ENCODE peak calls at places on chromosomes 1 and 21, in ten cellular contexts. P, N, R, G, Q, K, A, F, Z and E are unnamed samples.
A peak's percentile ranks its signal among the peaks of the same experiment; 100 is the strongest.

GRCh38 chr1:107787299-107787698 is 177.7 kb downstream of the VAV3 start:
- DNase-seq in P (no peak), N (no peak), R (no peak), G (no peak), Q (no peak), K (no peak), A (no peak), F (no peak), Z (peak; percentile 18), E (no peak)

GRCh38 chr1:174413632-174414031 is 34.1 kb upstream of the GPR52 start:
- DNase-seq in P (no peak), N (no peak), R (peak; percentile 27), G (no peak), Q (no peak), K (no peak), A (no peak), F (no peak), Z (peak; percentile 58), E (peak; percentile 5)

GRCh38 chr21:28447453-28447852 is 545.2 kb downstream of the LTN1 start:
- DNase-seq in P (no peak), N (peak; percentile 44), R (no peak), G (peak; percentile 68), Q (no peak), K (no peak), A (no peak), F (no peak), Z (no peak), E (no peak)

GRCh38 chr21:38267136-38267535 is 10.3 kb downstream of the KCNJ15 start:
- DNase-seq in P (no peak), N (no peak), R (no peak), G (no peak), Q (no peak), K (no peak), A (no peak), F (no peak), Z (no peak), E (no peak)

GRCh38 chr1:21326861-21327344 is 36.6 kb upstream of the ECE1 start:
- DNase-seq in P (peak; percentile 47), N (no peak), R (no peak), G (no peak), Q (no peak), K (no peak), A (no peak), F (no peak), Z (peak; percentile 54), E (no peak)

GRCh38 chr21:38495242-38495641 is 3.0 kb downstream of the ERG start:
- DNase-seq in P (no peak), N (no peak), R (no peak), G (no peak), Q (no peak), K (no peak), A (no peak), F (no peak), Z (no peak), E (no peak)

GRCh38 chr1:21574464-21575151 is 65.4 kb downstream of the ALPL start:
- DNase-seq in P (peak; percentile 49), N (peak; percentile 28), R (no peak), G (no peak), Q (peak; percentile 72), K (no peak), A (no peak), F (peak; percentile 91), Z (peak; percentile 86), E (no peak)

GRCh38 chr1:216580538-216581057 is 142.6 kb downstream of the ESRRG start:
- DNase-seq in P (no peak), N (no peak), R (no peak), G (no peak), Q (no peak), K (no peak), A (no peak), F (no peak), Z (no peak), E (no peak)

GRCh38 chr1:226643167-226643566 is 94.6 kb downstream of the STUM start:
- DNase-seq in P (peak; percentile 71), N (peak; percentile 87), R (peak; percentile 62), G (peak; percentile 81), Q (no peak), K (no peak), A (no peak), F (peak; percentile 26), Z (no peak), E (no peak)

GRCh38 chr1:13697738-13698137 is 2.2 kb upstream of the PRDM2 start:
- DNase-seq in P (no peak), N (no peak), R (no peak), G (no peak), Q (no peak), K (no peak), A (no peak), F (no peak), Z (no peak), E (no peak)

GRCh38 chr21:46667191-46667734 is 31.8 kb downstream of the PRMT2 start:
- DNase-seq in P (no peak), N (peak; percentile 49), R (peak; percentile 27), G (peak; percentile 16), Q (no peak), K (peak; percentile 11), A (no peak), F (no peak), Z (peak; percentile 58), E (no peak)

GRCh38 chr1:161730050-161730564 is 8.8 kb downstream of the FCRLB start:
- DNase-seq in P (no peak), N (peak; percentile 91), R (no peak), G (peak; percentile 72), Q (no peak), K (no peak), A (no peak), F (no peak), Z (no peak), E (no peak)

GRCh38 chr21:41170442-41170841 is 2.5 kb downstream of the BACE2 start:
- DNase-seq in P (peak; percentile 32), N (peak; percentile 62), R (no peak), G (peak; percentile 34), Q (peak; percentile 59), K (no peak), A (no peak), F (peak; percentile 39), Z (peak; percentile 64), E (no peak)

GRCh38 chr21:44849616-44850130 is 23.8 kb downstream of the PTTG1IP start:
- DNase-seq in P (no peak), N (no peak), R (no peak), G (no peak), Q (no peak), K (no peak), A (no peak), F (no peak), Z (no peak), E (no peak)

GRCh38 chr1:54459714-54460113 is 53.5 kb upstream of the SSBP3 start:
- DNase-seq in P (no peak), N (no peak), R (no peak), G (no peak), Q (no peak), K (no peak), A (no peak), F (no peak), Z (no peak), E (no peak)

GRCh38 chr1:206442101-206442500 is 28.2 kb upstream of the IKBKE start:
- DNase-seq in P (no peak), N (peak; percentile 84), R (no peak), G (peak; percentile 70), Q (no peak), K (no peak), A (no peak), F (no peak), Z (no peak), E (no peak)

GRCh38 chr1:44723064-44723463 is 7.9 kb downstream of the RNU5D-1 start:
- DNase-seq in P (no peak), N (no peak), R (no peak), G (no peak), Q (no peak), K (no peak), A (no peak), F (no peak), Z (no peak), E (no peak)
- H3K4me3 ChIP-seq in P (no peak overlapping the region), N (no peak overlapping the region), R (no peak overlapping the region), G (no peak overlapping the region), Q (no peak overlapping the region), K (peak overlapping the region; percentile 45), A (no peak overlapping the region), F (no peak overlapping the region), Z (no peak overlapping the region), E (no peak overlapping the region)

GRCh38 chr21:27171704-27172103 is 204.8 kb upstream of the ADAMTS5 start:
- DNase-seq in P (peak; percentile 26), N (no peak), R (no peak), G (peak; percentile 43), Q (no peak), K (no peak), A (no peak), F (no peak), Z (no peak), E (no peak)

GRCh38 chr21:27168084-27168483 is 201.2 kb upstream of the ADAMTS5 start:
- DNase-seq in P (no peak), N (no peak), R (no peak), G (peak; percentile 51), Q (no peak), K (no peak), A (no peak), F (no peak), Z (no peak), E (no peak)

GRCh38 chr21:27173052-27173451 is 206.2 kb upstream of the ADAMTS5 start:
- DNase-seq in P (no peak), N (no peak), R (no peak), G (no peak), Q (no peak), K (no peak), A (no peak), F (no peak), Z (no peak), E (no peak)
- H3K9me3 ChIP-seq in P (no peaks in the 10 kb centered on the region), N (no peaks in the 10 kb centered on the region), R (no peaks in the 10 kb centered on the region), G (no peaks in the 10 kb centered on the region), Q (no peaks in the 10 kb centered on the region), K (no peaks in the 10 kb centered on the region), A (no peaks in the 10 kb centered on the region), F (no peaks in the 10 kb centered on the region), Z (no peaks in the 10 kb centered on the region), E (no peaks in the 10 kb centered on the region)

GRCh38 chr1:247007511-247008405 is at the start of gene ZNF695:
- DNase-seq in P (peak; percentile 46), N (peak; percentile 96), R (peak; percentile 98), G (peak; percentile 90), Q (peak; percentile 95), K (peak; percentile 18), A (peak; percentile 49), F (peak; percentile 91), Z (peak; percentile 99), E (peak; percentile 97)
- H3K4me3 ChIP-seq in P (peak within 1 kb of the TSS; percentile 12), N (peak within 1 kb of the TSS; percentile 62), R (peak within 1 kb of the TSS; percentile 97), G (peak within 1 kb of the TSS; percentile 94), Q (peak within 1 kb of the TSS; percentile 91), K (no peak within 1 kb of the TSS), A (peak within 1 kb of the TSS; percentile 73), F (peak within 1 kb of the TSS; percentile 52), Z (peak within 1 kb of the TSS; percentile 99), E (peak within 1 kb of the TSS; percentile 85)

GRCh38 chr1:4177425-4178150 is 277.5 kb upstream of the C1orf174 start:
- DNase-seq in P (no peak), N (no peak), R (no peak), G (no peak), Q (peak; percentile 13), K (no peak), A (no peak), F (no peak), Z (no peak), E (no peak)
- H3K9me3 ChIP-seq in P (no peaks in the 10 kb centered on the region), N (peaks cover 26% of the 10 kb centered on the region), R (no peaks in the 10 kb centered on the region), G (peaks cover 45% of the 10 kb centered on the region), Q (no peaks in the 10 kb centered on the region), K (no peaks in the 10 kb centered on the region), A (no peaks in the 10 kb centered on the region), F (no peaks in the 10 kb centered on the region), Z (no peaks in the 10 kb centered on the region), E (peaks cover 25% of the 10 kb centered on the region)